ENCODE peak calls at places on chromosomes 12 and 14, in six cellular contexts. F is mucosa of descending colon, B is fibroblast of mammary gland, M is caudate nucleus, O is anterior cingulate cortex, U is NCI-H2107. T is an unnamed sample.

GRCh38 chr12:46217686-46218508 is 50.9 kb downstream of the SLC38A1 start:
- DNase-seq in F (peak), B (no peak), M (no peak), O (no peak), U (no peak), T (peak)

GRCh38 chr12:49032679-49033447 is 14.3 kb upstream of the PRKAG1 start:
- DNase-seq in F (no peak), B (no peak), M (no peak), O (no peak), U (no peak), T (no peak)

GRCh38 chr14:51862171-51862838 is 1.9 kb downstream of the GNG2 start:
- DNase-seq in F (no peak), B (peak), M (no peak), O (no peak), U (no peak), T (peak)

GRCh38 chr12:127179199-127179598 is 1087.8 kb upstream of the TMEM132C start:
- DNase-seq in F (no peak), B (peak), M (no peak), O (no peak), U (no peak), T (no peak)

GRCh38 chr12:10179871-10180270 is 1.0 kb downstream of the TMEM52B start:
- DNase-seq in F (no peak), B (no peak), M (no peak), O (no peak), U (no peak), T (no peak)

GRCh38 chr12:114166360-114166759 is 200.2 kb upstream of the RBM19 start:
- DNase-seq in F (peak), B (peak), M (peak), O (peak), U (no peak), T (no peak)

GRCh38 chr12:124007810-124008570 is 35.0 kb downstream of the ZNF664 start:
- DNase-seq in F (no peak), B (peak), M (no peak), O (no peak), U (no peak), T (no peak)

GRCh38 chr12:39105111-39105510 is 199.7 kb upstream of the CPNE8 start:
- DNase-seq in F (no peak), B (peak), M (no peak), O (no peak), U (no peak), T (no peak)

GRCh38 chr14:99690636-99691035 is 6.5 kb downstream of the CYP46A1 start:
- DNase-seq in F (no peak), B (no peak), M (no peak), O (no peak), U (no peak), T (peak)

GRCh38 chr14:94110552-94111181 is at the start of gene IFI27:
- DNase-seq in F (peak), B (peak), M (no peak), O (no peak), U (no peak), T (no peak)

T was measured in T-helper 2 cell treated with Interferon-gamma antibody and Interleukin-4, amounts not matched to agents 5 μg/mL and 100 μg/mL, for 36 hours.